ENCODE peak calls at places on chromosomes 13 and 19, in four cellular contexts. A, K, D and W are unnamed samples. For H3K4me1, the result is how much of the 10 kb centered on the place peaks cover.

GRCh38 chr19:51572415-51572814 is 1.3 kb downstream of the ZNF175 start:
- DNase-seq in A (no peak), K (no peak), D (no peak), W (no peak)

GRCh38 chr19:49409441-49410029 is 13.7 kb downstream of the PTH2 start:
- DNase-seq in A (no peak), K (no peak), D (no peak), W (no peak)

GRCh38 chr13:28535734-28536133 is 40.8 kb upstream of the FLT1 start:
- DNase-seq in A (no peak), K (no peak), D (no peak), W (no peak)

GRCh38 chr13:112481458-112481857 is 105.3 kb downstream of the SPACA7 start:
- DNase-seq in A (no peak), K (no peak), D (no peak), W (no peak)

GRCh38 chr13:106612688-106613087 is 44.8 kb upstream of the ARGLU1 start:
- DNase-seq in A (no peak), K (peak), D (peak), W (no peak)

GRCh38 chr19:10226376-10227214 is 4.5 kb downstream of the S1PR2 start:
- DNase-seq in A (no peak), K (peak), D (peak), W (no peak)

GRCh38 chr19:37975596-37976515 is 68.8 kb downstream of the SIPA1L3 start:
- DNase-seq in A (no peak), K (no peak), D (no peak), W (no peak)

GRCh38 chr19:17405250-17406038 is at the start of gene BST2:
- DNase-seq in A (peak), K (peak), D (peak), W (peak)

GRCh38 chr19:13156968-13157882 is 7.0 kb downstream of the IER2 start:
- DNase-seq in A (no peak), K (no peak), D (no peak), W (no peak)

GRCh38 chr19:40358773-40359172 is 10.3 kb downstream of the PLD3 start:
- DNase-seq in A (no peak), K (no peak), D (peak), W (no peak)

GRCh38 chr19:19106061-19106551 is 32.2 kb downstream of the TMEM161A start:
- DNase-seq in A (no peak), K (no peak), D (no peak), W (no peak)

GRCh38 chr13:39538826-39539555 is 64.0 kb downstream of the LHFPL6 start:
- DNase-seq in A (no peak), K (no peak), D (no peak), W (no peak)

GRCh38 chr19:39998511-39998910 is 1.7 kb downstream of the ZNF546 start:
- DNase-seq in A (no peak), K (no peak), D (no peak), W (peak)

DNA sequence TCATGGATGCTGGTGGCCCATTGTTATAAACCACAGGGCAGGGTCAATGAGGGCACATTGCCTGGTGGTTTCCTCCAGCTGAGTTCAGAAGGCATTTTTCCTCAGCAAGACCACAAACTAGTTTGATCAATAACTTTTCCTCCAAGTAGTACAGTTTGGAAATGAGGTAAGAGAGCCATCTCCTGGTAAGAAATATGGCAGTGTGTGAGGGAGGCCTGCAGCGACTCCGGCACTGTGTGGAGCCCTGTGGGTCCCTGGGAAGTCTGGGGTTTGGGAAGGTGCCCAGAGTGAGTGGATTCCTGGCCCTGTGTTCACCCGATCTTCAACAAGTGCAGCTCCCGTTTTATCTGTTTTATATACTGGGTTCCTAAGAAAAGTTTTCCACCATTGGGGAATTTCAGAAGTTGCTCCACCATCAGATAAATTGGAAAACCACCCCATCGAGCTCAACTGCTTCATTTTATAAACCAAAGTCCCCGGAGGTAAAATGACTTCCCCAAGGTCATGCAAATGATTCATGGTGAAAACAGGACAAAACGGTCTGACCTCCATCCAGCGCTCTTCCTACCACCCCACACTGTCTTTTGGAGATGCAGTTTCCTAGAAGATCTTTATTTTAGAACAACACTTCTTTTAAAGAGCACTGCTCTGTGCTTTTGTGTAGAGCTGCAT is 148.4 kb downstream of the KATNAL1 start:
- DNase-seq in A (no peak), K (peak), D (no peak), W (no peak)
- H3K4me1 ChIP-seq in A (under half), K (under half), D (under half), W (under half)

GRCh38 chr19:31126236-31126635 is 223.0 kb downstream of the TSHZ3 start:
- DNase-seq in A (no peak), K (no peak), D (no peak), W (no peak)
- TF ChIP-seq CTCF in A (no peak), K (no peak), D (no peak), W (no peak)

DNA sequence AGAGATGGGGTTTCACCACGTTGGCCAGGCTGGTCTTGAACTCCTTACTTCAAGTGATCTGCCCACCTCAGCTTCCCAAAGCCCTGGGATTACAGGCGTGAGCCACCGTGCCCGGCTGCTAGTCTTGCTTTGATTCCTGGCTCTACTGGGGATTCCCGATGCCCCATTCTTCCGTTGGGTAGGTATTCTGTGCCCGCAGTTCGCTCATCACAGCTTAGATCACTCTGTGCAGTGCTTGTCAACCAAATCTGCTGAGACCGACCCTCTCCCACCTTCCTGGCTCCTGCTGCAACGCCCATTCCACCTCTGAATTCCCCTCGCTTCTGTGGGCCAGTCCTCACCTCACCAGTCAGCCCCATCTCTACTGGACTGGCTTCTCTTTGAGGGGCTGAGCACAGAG is 4.6 kb upstream of the ZNF414 start:
- DNase-seq in A (no peak), K (no peak), D (no peak), W (no peak)
- H3K4me1 ChIP-seq in A (under half), K (under half), D (under half), W (under half)

DNA sequence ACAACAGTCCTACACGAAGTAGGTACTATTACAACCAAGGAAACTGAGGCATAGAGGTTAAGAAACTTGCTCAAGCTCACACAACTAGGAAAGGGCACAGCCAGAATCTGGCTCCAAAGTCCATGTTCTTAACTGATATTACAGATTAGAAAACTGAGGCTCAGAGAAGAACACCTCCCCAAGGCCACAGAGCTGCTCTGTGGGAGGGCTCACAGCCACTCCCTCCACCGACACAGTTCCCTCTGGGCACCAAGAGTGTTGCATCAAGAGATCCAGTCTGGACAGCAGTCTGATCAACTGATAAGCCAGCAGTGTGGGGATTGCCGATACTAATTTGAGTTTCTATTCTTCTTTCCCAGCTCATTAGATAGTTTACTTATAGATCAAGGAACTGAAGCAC is 29.5 kb downstream of the SLC15A1 start:
- DNase-seq in A (no peak), K (no peak), D (no peak), W (peak)
- TF ChIP-seq CTCF in A (no peak), K (no peak), D (no peak), W (no peak)

GRCh38 chr19:46492841-46493235 is 2.8 kb downstream of the PNMA8B start:
- DNase-seq in A (no peak), K (no peak), D (no peak), W (no peak)
- H3K4me1 ChIP-seq in A (under half), K (under half), D (under half), W (under half)

DNA sequence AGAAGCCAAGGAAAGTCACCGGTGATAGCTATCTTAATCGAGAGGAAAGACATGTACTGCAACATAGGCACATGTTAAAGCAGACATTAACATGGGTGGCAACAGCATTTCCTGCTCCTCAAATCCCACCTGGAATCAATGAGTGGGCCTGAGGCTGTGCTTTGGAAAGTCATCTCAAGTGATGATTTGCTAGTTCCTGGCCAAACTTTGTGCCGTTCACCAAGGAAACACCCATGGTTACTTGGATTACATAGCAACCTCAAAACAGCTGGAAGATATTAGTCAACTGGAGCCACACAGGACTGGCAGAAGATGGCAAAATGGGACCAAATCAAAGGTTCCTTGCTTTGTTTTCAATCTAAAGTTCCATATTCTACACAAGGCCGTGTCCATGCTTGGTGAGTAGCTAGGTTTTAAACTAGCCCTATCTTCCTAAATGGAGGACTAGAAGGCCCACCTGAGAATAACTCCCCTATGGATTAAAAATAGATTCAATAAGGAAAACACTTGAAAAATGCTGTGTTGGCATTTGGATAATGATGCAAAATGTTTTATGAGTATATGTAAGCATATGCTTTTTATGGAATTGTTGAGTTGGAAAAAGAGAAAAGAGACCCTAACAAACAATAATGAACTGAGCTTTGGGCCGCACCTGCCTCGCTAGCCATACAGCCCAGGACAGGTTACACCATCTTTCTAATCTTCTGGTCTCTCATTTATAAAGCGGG is 144.5 kb downstream of the RGCC start:
- DNase-seq in A (no peak), K (no peak), D (no peak), W (no peak)
- TF ChIP-seq CTCF in A (no peak), K (no peak), D (no peak), W (no peak)

GRCh38 chr13:46638262-46638661 is 85.3 kb downstream of the LRCH1 start:
- DNase-seq in A (no peak), K (no peak), D (no peak), W (no peak)
- H3K4me1 ChIP-seq in A (under half), K (under half), D (under half), W (under half)